ENCODE peak calls at places on chromosome 11, in six cellular contexts. B is stomach, O is cardiac muscle cell, Z is hepatocyte, W is HCT116, S is AG04450. M is an unnamed sample.

GRCh38 chr11:10692716-10693115 is 839 bp downstream of the IRAG1 start:
- DNase-seq in Z (no peak), S (no peak), B (no peak), W (no peak), O (no peak), M (no peak)

GRCh38 chr11:17590463-17590862 is 43.4 kb downstream of the OTOG start:
- DNase-seq in W (no peak), B (no peak), O (no peak), Z (no peak), S (no peak), M (no peak)

GRCh38 chr11:103651341-103651998 is 385.0 kb upstream of the DDI1 start:
- DNase-seq in B (no peak), O (no peak), W (no peak), Z (no peak), S (no peak), M (no peak)

GRCh38 chr11:96122601-96123044 is 198.7 kb upstream of the MTMR2 start:
- DNase-seq in O (no peak), Z (no peak), S (no peak), W (no peak), B (no peak), M (peak)

GRCh38 chr11:107043242-107043991 is 25.1 kb upstream of the GUCY1A2 start:
- DNase-seq in W (no peak), S (peak), B (no peak), O (peak), Z (no peak), M (peak)

GRCh38 chr11:43904737-43905515 is 24.3 kb downstream of the ALKBH3 start:
- DNase-seq in Z (no peak), O (peak), S (no peak), B (no peak), W (no peak), M (peak)

GRCh38 chr11:12813371-12814225 is 139.4 kb downstream of the TEAD1 start:
- DNase-seq in B (peak), W (no peak), Z (no peak), S (peak), O (peak), M (no peak)

GRCh38 chr11:124987096-124987495 is 33.1 kb downstream of the CCDC15 start:
- DNase-seq in B (no peak), W (no peak), O (no peak), S (no peak), Z (no peak), M (no peak)

GRCh38 chr11:69495441-69496201 is 14.2 kb downstream of the LINC01488 start:
- DNase-seq in W (no peak), O (no peak), Z (no peak), B (no peak), S (no peak), M (no peak)

GRCh38 chr11:2700415-2701211 is 819 bp upstream of the KCNQ1OT1 start:
- DNase-seq in S (no peak), O (peak), B (peak), Z (peak), W (no peak), M (peak)

GRCh38 chr11:27357250-27357649 is 5.8 kb downstream of the CCDC34 start:
- DNase-seq in O (no peak), Z (no peak), S (no peak), W (no peak), B (peak), M (no peak)

GRCh38 chr11:61447601-61448551 is 18.0 kb downstream of the SDHAF2 start:
- DNase-seq in B (no peak), S (no peak), Z (no peak), W (no peak), O (no peak), M (no peak)

GRCh38 chr11:60925685-60926267 is 1.5 kb downstream of the TMEM132A start:
- DNase-seq in O (peak), Z (no peak), B (no peak), W (no peak), S (peak), M (peak)

GRCh38 chr11:122772945-122773344 is 65.4 kb upstream of the CRTAM start:
- DNase-seq in O (peak), Z (no peak), W (no peak), S (no peak), B (no peak), M (no peak)

GRCh38 chr11:34174411-34175041 is 69.1 kb downstream of the NAT10 start:
- DNase-seq in B (peak), S (no peak), Z (peak), W (peak), O (peak), M (peak)

GRCh38 chr11:69415411-69416122 is 65.9 kb upstream of the LINC01488 start:
- DNase-seq in S (no peak), W (no peak), O (no peak), Z (no peak), B (no peak), M (no peak)

GRCh38 chr11:133955945-133956421 is 785 bp downstream of the IGSF9B start:
- DNase-seq in B (no peak), Z (no peak), O (no peak), S (no peak), W (no peak), M (no peak)

GRCh38 chr11:11980200-11980599 is 28.2 kb downstream of the DKK3 start:
- DNase-seq in S (no peak), B (peak), O (no peak), W (no peak), Z (no peak), M (no peak)

GRCh38 chr11:15016200-15016599 is 44.0 kb upstream of the CALCA start:
- DNase-seq in W (no peak), S (no peak), B (no peak), Z (no peak), O (no peak), M (no peak)

GRCh38 chr11:78406568-78407196 is 10.9 kb downstream of the GAB2 start:
- DNase-seq in B (no peak), W (no peak), Z (no peak), O (no peak), S (no peak), M (no peak)

GRCh38 chr11:123183391-123184099 is 11.5 kb downstream of the CLMP start:
- DNase-seq in Z (no peak), W (no peak), O (no peak), B (no peak), S (no peak), M (peak)

GRCh38 chr11:63769044-63769718 is 606 bp upstream of the ZFTA start:
- DNase-seq in S (no peak), B (no peak), O (peak), Z (peak), W (no peak), M (peak)

GRCh38 chr11:75815345-75815983 is 454 bp downstream of the UVRAG start:
- DNase-seq in O (peak), S (no peak), B (peak), Z (peak), W (no peak), M (peak)

GRCh38 chr11:61347916-61348461 is 13.7 kb downstream of the CYB561A3 start:
- DNase-seq in S (no peak), W (no peak), Z (no peak), B (no peak), O (peak), M (no peak)

GRCh38 chr11:91248199-91248807 is 976.3 kb upstream of the FAT3 start:
- DNase-seq in Z (peak), O (peak), S (peak), B (peak), W (peak), M (peak)
- TF ChIP-seq CTCF in Z (peak), O (peak), S (peak), B (peak), W (peak), M (peak)

GRCh38 chr11:129768356-129768755 is 47.3 kb upstream of the TMEM45B start:
- DNase-seq in B (no peak), S (no peak), Z (no peak), W (no peak), O (peak), M (no peak)

GRCh38 chr11:129766858-129767604 is 48.6 kb upstream of the TMEM45B start:
- DNase-seq in Z (peak), W (peak), S (no peak), B (peak), O (peak), M (no peak)

GRCh38 chr11:129769059-129769458 is 46.6 kb upstream of the TMEM45B start:
- DNase-seq in W (no peak), Z (no peak), O (no peak), S (no peak), B (no peak), M (no peak)

GRCh38 chr11:129770993-129771392 is 44.7 kb upstream of the TMEM45B start:
- DNase-seq in O (no peak), W (no peak), Z (no peak), S (no peak), B (no peak), M (no peak)

DNA sequence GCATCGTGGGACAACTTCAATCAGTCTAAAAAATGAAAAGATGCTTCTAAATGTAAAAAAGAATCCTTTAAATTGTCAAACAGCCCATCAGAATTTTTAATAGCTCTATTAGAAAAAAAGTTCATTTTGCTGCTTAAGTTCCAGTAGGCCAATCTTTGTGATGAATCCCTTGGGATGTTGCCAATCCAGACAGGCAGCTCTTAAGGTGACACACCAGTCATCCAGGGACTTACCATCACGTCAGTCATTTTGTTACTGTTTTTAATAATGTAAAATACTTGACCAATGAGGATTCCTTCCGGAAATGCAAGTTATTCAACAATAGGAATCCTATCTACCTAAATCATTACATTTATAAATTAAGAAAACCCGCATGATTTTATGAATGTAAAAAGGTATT is 47.8 kb upstream of the TMEM45B start:
- DNase-seq in W (no peak), B (no peak), O (no peak), Z (no peak), S (no peak), M (no peak)
- H3K27ac ChIP-seq in W (no peak), B (no peak), O (no peak), Z (peak), S (no peak), M (no peak)

GRCh38 chr11:121024989-121025388 is 1.1 kb downstream of the TBCEL start:
- DNase-seq in S (no peak), B (no peak), W (no peak), O (no peak), Z (peak), M (peak)
- TF ChIP-seq CTCF in S (no peak), B (no peak), W (no peak), O (no peak), Z (no peak), M (no peak)

GRCh38 chr11:77055913-77056312 is 10.9 kb upstream of the CAPN5 start:
- DNase-seq in O (no peak), S (no peak), B (no peak), Z (no peak), W (no peak), M (no peak)
- H3K27ac ChIP-seq in O (no peak), S (no peak), B (no peak), Z (no peak), W (no peak), M (no peak)

GRCh38 chr11:86990079-86990478 is 34.9 kb upstream of the FZD4 start:
- DNase-seq in Z (no peak), S (no peak), O (no peak), B (no peak), W (no peak), M (no peak)
- TF ChIP-seq CTCF in Z (no peak), S (no peak), O (no peak), B (no peak), W (no peak), M (no peak)

DNA sequence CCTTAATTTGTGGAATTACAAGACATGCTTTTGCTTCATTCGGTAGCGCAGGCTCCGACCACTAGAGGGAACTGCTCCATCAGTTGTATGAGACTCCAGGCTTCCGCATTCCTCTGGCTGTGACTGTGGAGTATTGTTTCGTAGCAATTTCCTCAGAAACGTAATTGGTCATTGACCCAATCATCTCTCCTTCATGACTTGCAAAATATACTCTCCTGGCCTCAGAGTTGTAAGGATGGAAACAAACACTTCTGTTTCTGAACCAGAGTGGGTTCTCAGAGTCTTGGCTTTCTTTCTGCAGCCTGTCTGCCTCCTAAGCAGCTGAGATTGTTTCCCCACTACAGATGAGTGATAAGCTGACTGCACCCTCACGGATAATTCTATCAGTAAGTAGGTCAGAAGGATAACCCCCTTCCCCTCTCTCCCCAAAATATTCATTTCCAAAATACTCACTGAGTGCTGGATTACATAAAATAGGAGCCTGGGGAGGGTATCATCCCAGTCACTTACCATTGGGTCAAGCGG is 146.8 kb upstream of the ZC3H12C start:
- DNase-seq in Z (peak), S (peak), O (peak), B (peak), W (peak), M (peak)
- H3K27ac ChIP-seq in Z (peak), S (peak), O (no peak), B (peak), W (peak), M (no peak)